ENCODE peak calls at places on chromosome 7, in six cellular contexts. One of them, this sample, is unnamed.

GRCh38 chr7:149773446-149774236 is at the start of gene ZNF467:
- DNase-seq in endothelial cell of umbilical vein: peak
- DNase-seq in AG09319: no peak
- DNase-seq in B cell: peak
- DNase-seq in cardiac muscle cell: peak
- DNase-seq in activated T-cell treated with anti-CD3 and anti-CD28 coated beads, Interleukin-2, amount 50 U/mL, for 72 hours: peak
- DNase-seq in this sample: no peak

GRCh38 chr7:138170959-138171703 is 94.9 kb downstream of the AKR1D1 start:
- DNase-seq in B cell: no peak
- DNase-seq in AG09319: no peak
- DNase-seq in activated T-cell treated with anti-CD3 and anti-CD28 coated beads, Interleukin-2, amount 50 U/mL, for 72 hours: peak
- DNase-seq in endothelial cell of umbilical vein: no peak
- DNase-seq in cardiac muscle cell: no peak
- DNase-seq in this sample: peak

GRCh38 chr7:2266911-2267310 is 24.9 kb downstream of the NUDT1 start:
- DNase-seq in endothelial cell of umbilical vein: peak
- DNase-seq in activated T-cell treated with anti-CD3 and anti-CD28 coated beads, Interleukin-2, amount 50 U/mL, for 72 hours: no peak
- DNase-seq in AG09319: peak
- DNase-seq in cardiac muscle cell: no peak
- DNase-seq in B cell: no peak
- DNase-seq in this sample: no peak

GRCh38 chr7:5255832-5256231 is 26.9 kb upstream of the SLC29A4 start:
- DNase-seq in endothelial cell of umbilical vein: no peak
- DNase-seq in activated T-cell treated with anti-CD3 and anti-CD28 coated beads, Interleukin-2, amount 50 U/mL, for 72 hours: no peak
- DNase-seq in cardiac muscle cell: no peak
- DNase-seq in B cell: no peak
- DNase-seq in AG09319: no peak
- DNase-seq in this sample: no peak

GRCh38 chr7:44394112-44394447 is 68.7 kb upstream of the CAMK2B start:
- DNase-seq in activated T-cell treated with anti-CD3 and anti-CD28 coated beads, Interleukin-2, amount 50 U/mL, for 72 hours: no peak
- DNase-seq in AG09319: no peak
- DNase-seq in B cell: no peak
- DNase-seq in endothelial cell of umbilical vein: no peak
- DNase-seq in cardiac muscle cell: no peak
- DNase-seq in this sample: no peak

GRCh38 chr7:15012135-15012534 is 109.6 kb upstream of the DGKB start:
- DNase-seq in AG09319: no peak
- DNase-seq in B cell: no peak
- DNase-seq in endothelial cell of umbilical vein: no peak
- DNase-seq in activated T-cell treated with anti-CD3 and anti-CD28 coated beads, Interleukin-2, amount 50 U/mL, for 72 hours: no peak
- DNase-seq in cardiac muscle cell: no peak
- DNase-seq in this sample: no peak

GRCh38 chr7:158401295-158401694 is 186.3 kb downstream of the PTPRN2 start:
- DNase-seq in cardiac muscle cell: no peak
- DNase-seq in endothelial cell of umbilical vein: no peak
- DNase-seq in B cell: no peak
- DNase-seq in activated T-cell treated with anti-CD3 and anti-CD28 coated beads, Interleukin-2, amount 50 U/mL, for 72 hours: no peak
- DNase-seq in AG09319: no peak
- DNase-seq in this sample: no peak

GRCh38 chr7:135527025-135527424 is 17.1 kb upstream of the CNOT4 start:
- DNase-seq in activated T-cell treated with anti-CD3 and anti-CD28 coated beads, Interleukin-2, amount 50 U/mL, for 72 hours: no peak
- DNase-seq in endothelial cell of umbilical vein: no peak
- DNase-seq in B cell: no peak
- DNase-seq in cardiac muscle cell: no peak
- DNase-seq in AG09319: no peak
- DNase-seq in this sample: no peak

GRCh38 chr7:73992104-73992562 is 35.8 kb upstream of the ELN start:
- DNase-seq in endothelial cell of umbilical vein: no peak
- DNase-seq in cardiac muscle cell: peak
- DNase-seq in activated T-cell treated with anti-CD3 and anti-CD28 coated beads, Interleukin-2, amount 50 U/mL, for 72 hours: no peak
- DNase-seq in B cell: no peak
- DNase-seq in AG09319: peak
- DNase-seq in this sample: no peak

GRCh38 chr7:121937224-121937623 is 64.3 kb downstream of the PTPRZ1 start:
- DNase-seq in B cell: no peak
- DNase-seq in AG09319: no peak
- DNase-seq in endothelial cell of umbilical vein: no peak
- DNase-seq in activated T-cell treated with anti-CD3 and anti-CD28 coated beads, Interleukin-2, amount 50 U/mL, for 72 hours: no peak
- DNase-seq in cardiac muscle cell: no peak
- DNase-seq in this sample: no peak

GRCh38 chr7:31192996-31193395 is 140.9 kb downstream of the ADCYAP1R1 start:
- DNase-seq in B cell: no peak
- DNase-seq in AG09319: no peak
- DNase-seq in cardiac muscle cell: peak
- DNase-seq in endothelial cell of umbilical vein: peak
- DNase-seq in activated T-cell treated with anti-CD3 and anti-CD28 coated beads, Interleukin-2, amount 50 U/mL, for 72 hours: peak
- DNase-seq in this sample: peak

GRCh38 chr7:142371586-142372377 is 113.9 kb upstream of the PRSS58 start:
- DNase-seq in B cell: no peak
- DNase-seq in endothelial cell of umbilical vein: no peak
- DNase-seq in cardiac muscle cell: no peak
- DNase-seq in AG09319: no peak
- DNase-seq in activated T-cell treated with anti-CD3 and anti-CD28 coated beads, Interleukin-2, amount 50 U/mL, for 72 hours: no peak
- DNase-seq in this sample: no peak

GRCh38 chr7:44738876-44739665 is 9.6 kb upstream of the ZMIZ2 start:
- DNase-seq in AG09319: no peak
- DNase-seq in endothelial cell of umbilical vein: no peak
- DNase-seq in cardiac muscle cell: no peak
- DNase-seq in activated T-cell treated with anti-CD3 and anti-CD28 coated beads, Interleukin-2, amount 50 U/mL, for 72 hours: no peak
- DNase-seq in B cell: no peak
- DNase-seq in this sample: no peak

GRCh38 chr7:103729026-103729425 is 260.4 kb downstream of the RELN start:
- DNase-seq in activated T-cell treated with anti-CD3 and anti-CD28 coated beads, Interleukin-2, amount 50 U/mL, for 72 hours: no peak
- DNase-seq in endothelial cell of umbilical vein: no peak
- DNase-seq in B cell: no peak
- DNase-seq in cardiac muscle cell: no peak
- DNase-seq in AG09319: no peak
- DNase-seq in this sample: no peak

GRCh38 chr7:157541295-157541608 is 204.4 kb downstream of the DNAJB6 start:
- DNase-seq in cardiac muscle cell: no peak
- DNase-seq in AG09319: no peak
- DNase-seq in endothelial cell of umbilical vein: no peak
- DNase-seq in B cell: no peak
- DNase-seq in activated T-cell treated with anti-CD3 and anti-CD28 coated beads, Interleukin-2, amount 50 U/mL, for 72 hours: no peak
- DNase-seq in this sample: no peak

GRCh38 chr7:150400779-150401423 is 21.8 kb downstream of the ZNF775 start:
- DNase-seq in endothelial cell of umbilical vein: no peak
- DNase-seq in B cell: no peak
- DNase-seq in cardiac muscle cell: no peak
- DNase-seq in AG09319: no peak
- DNase-seq in activated T-cell treated with anti-CD3 and anti-CD28 coated beads, Interleukin-2, amount 50 U/mL, for 72 hours: no peak
- DNase-seq in this sample: no peak

GRCh38 chr7:36658603-36659516 is 65.4 kb downstream of the AOAH start:
- DNase-seq in AG09319: peak
- DNase-seq in cardiac muscle cell: peak
- DNase-seq in B cell: no peak
- DNase-seq in activated T-cell treated with anti-CD3 and anti-CD28 coated beads, Interleukin-2, amount 50 U/mL, for 72 hours: no peak
- DNase-seq in endothelial cell of umbilical vein: peak
- DNase-seq in this sample: no peak

GRCh38 chr7:155136619-155137243 is 66.6 kb downstream of the HTR5A start:
- DNase-seq in B cell: no peak
- DNase-seq in cardiac muscle cell: no peak
- DNase-seq in AG09319: no peak
- DNase-seq in endothelial cell of umbilical vein: no peak
- DNase-seq in activated T-cell treated with anti-CD3 and anti-CD28 coated beads, Interleukin-2, amount 50 U/mL, for 72 hours: no peak
- DNase-seq in this sample: no peak

GRCh38 chr7:154881526-154881925 is 121.4 kb downstream of the PAXIP1 start:
- DNase-seq in cardiac muscle cell: no peak
- DNase-seq in activated T-cell treated with anti-CD3 and anti-CD28 coated beads, Interleukin-2, amount 50 U/mL, for 72 hours: no peak
- DNase-seq in endothelial cell of umbilical vein: no peak
- DNase-seq in B cell: no peak
- DNase-seq in AG09319: no peak
- DNase-seq in this sample: no peak

GRCh38 chr7:79452495-79453265 is 787 bp downstream of the MAGI2 start:
- DNase-seq in cardiac muscle cell: peak
- DNase-seq in activated T-cell treated with anti-CD3 and anti-CD28 coated beads, Interleukin-2, amount 50 U/mL, for 72 hours: no peak
- DNase-seq in endothelial cell of umbilical vein: peak
- DNase-seq in AG09319: no peak
- DNase-seq in B cell: no peak
- DNase-seq in this sample: no peak

GRCh38 chr7:151025924-151026671 is 1.8 kb upstream of the ATG9B start:
- DNase-seq in AG09319: no peak
- DNase-seq in endothelial cell of umbilical vein: no peak
- DNase-seq in B cell: no peak
- DNase-seq in activated T-cell treated with anti-CD3 and anti-CD28 coated beads, Interleukin-2, amount 50 U/mL, for 72 hours: no peak
- DNase-seq in cardiac muscle cell: no peak
- DNase-seq in this sample: no peak

This sample was measured in GM20000.